ENCODE peak calls at places on chromosomes 2 and 18, in five cellular contexts. I is astrocyte of the spinal cord, J is right cardiac atrium, D is PC-9, X is cardiac muscle cell. S is an unnamed sample.

GRCh38 chr2:215429424-215429823 is 6.4 kb downstream of the FN1 start:
- DNase-seq in I (no peak), J (no peak), D (no peak), X (no peak), S (no peak)

GRCh38 chr2:43212216-43212828 is 14.1 kb downstream of the ZFP36L2 start:
- DNase-seq in I (no peak), J (peak), D (no peak), X (no peak), S (no peak)

GRCh38 chr2:20578895-20579825 is 71.7 kb downstream of the HS1BP3 start:
- DNase-seq in I (peak), J (peak), D (peak), X (peak), S (peak)

GRCh38 chr2:45444991-45445390 is 166.1 kb downstream of the SRBD1 start:
- DNase-seq in I (no peak), J (no peak), D (no peak), X (no peak), S (no peak)

GRCh38 chr2:205769879-205770278 is 87.6 kb downstream of the NRP2 start:
- DNase-seq in I (no peak), J (no peak), D (no peak), X (no peak), S (no peak)

GRCh38 chr2:145909781-145910180 is 1389.9 kb upstream of the ZEB2 start:
- DNase-seq in I (peak), J (no peak), D (no peak), X (no peak), S (no peak)

GRCh38 chr2:136363470-136363869 is 245.5 kb upstream of the CXCR4 start:
- DNase-seq in I (no peak), J (no peak), D (no peak), X (no peak), S (no peak)

GRCh38 chr18:69469444-69469919 is 68.8 kb downstream of the DOK6 start:
- DNase-seq in I (no peak), J (peak), D (no peak), X (no peak), S (no peak)

GRCh38 chr2:25894135-25894830 is 16.0 kb upstream of the ASXL2 start:
- DNase-seq in I (peak), J (peak), D (no peak), X (no peak), S (peak)

GRCh38 chr2:147989102-147989501 is 31.4 kb downstream of the ORC4 start:
- DNase-seq in I (no peak), J (no peak), D (no peak), X (no peak), S (no peak)

GRCh38 chr2:11377915-11378649 is 33.6 kb upstream of the ROCK2 start:
- DNase-seq in I (no peak), J (peak), D (no peak), X (no peak), S (peak)

GRCh38 chr18:80196528-80197320 is 50.6 kb downstream of the PARD6G start:
- DNase-seq in I (peak), J (no peak), D (no peak), X (no peak), S (no peak)

GRCh38 chr2:233938676-233939370 is 21.6 kb downstream of the TRPM8 start:
- DNase-seq in I (no peak), J (no peak), D (no peak), X (peak), S (no peak)

GRCh38 chr2:11056614-11057013 is 98.7 kb upstream of the SLC66A3 start:
- DNase-seq in I (peak), J (no peak), D (peak), X (no peak), S (no peak)

GRCh38 chr2:134431837-134432437 is 178.1 kb downstream of the MGAT5 start:
- DNase-seq in I (peak), J (no peak), D (no peak), X (no peak), S (no peak)

GRCh38 chr2:127208313-127208712 is 11.8 kb downstream of the CYP27C1 start:
- DNase-seq in I (no peak), J (no peak), D (peak), X (peak), S (no peak)

GRCh38 chr2:16656087-16656486 is 9.5 kb downstream of the CYRIA start:
- DNase-seq in I (no peak), J (no peak), D (no peak), X (no peak), S (no peak)

GRCh38 chr2:207390302-207391095 is 139.3 kb upstream of the CREB1 start:
- DNase-seq in I (no peak), J (no peak), D (no peak), X (no peak), S (no peak)

GRCh38 chr2:63819765-63820717 is 21.7 kb upstream of the UGP2 start:
- DNase-seq in I (no peak), J (no peak), D (no peak), X (no peak), S (peak)

GRCh38 chr2:138516030-138516704 is 14.6 kb downstream of the SPOPL start:
- DNase-seq in I (peak), J (no peak), D (no peak), X (no peak), S (no peak)

GRCh38 chr2:180202591-180202990 is 195.5 kb upstream of the CWC22 start:
- DNase-seq in I (peak), J (no peak), D (no peak), X (no peak), S (peak)

GRCh38 chr18:58541789-58542425 is 87.0 kb downstream of the ALPK2 start:
- DNase-seq in I (peak), J (no peak), D (peak), X (no peak), S (no peak)

GRCh38 chr18:55932675-55933074 is 344.7 kb upstream of the TCF4 start:
- DNase-seq in I (no peak), J (no peak), D (no peak), X (peak), S (no peak)

GRCh38 chr2:74261204-74261864 is 62.9 kb downstream of the MTHFD2 start:
- DNase-seq in I (peak), J (no peak), D (peak), X (peak), S (peak)

GRCh38 chr2:133599813-133600212 is 31.6 kb upstream of the NCKAP5 start:
- DNase-seq in I (no peak), J (peak), D (no peak), X (no peak), S (no peak)

GRCh38 chr2:7119504-7119835 is 202.3 kb downstream of the RNF144A start:
- DNase-seq in I (no peak), J (no peak), D (no peak), X (no peak), S (no peak)

GRCh38 chr2:161230959-161231358 is 70.7 kb downstream of the TANK start:
- DNase-seq in I (no peak), J (no peak), D (no peak), X (no peak), S (no peak)

GRCh38 chr2:215571693-215572092 is 135.8 kb upstream of the FN1 start:
- DNase-seq in I (no peak), J (no peak), D (no peak), X (no peak), S (no peak)

GRCh38 chr2:105760639-105761337 is 16.1 kb downstream of the NCK2 start:
- DNase-seq in I (no peak), J (no peak), D (no peak), X (no peak), S (no peak)

GRCh38 chr18:64288446-64288845 is 139.6 kb upstream of the LINC00305 start:
- DNase-seq in I (no peak), J (no peak), D (no peak), X (no peak), S (no peak)

GRCh38 chr2:149346272-149346671 is 15.9 kb downstream of the LYPD6 start:
- DNase-seq in I (no peak), J (no peak), D (no peak), X (no peak), S (no peak)

GRCh38 chr2:241675885-241676284 is 10.7 kb downstream of the DTYMK start:
- DNase-seq in I (no peak), J (peak), D (no peak), X (peak), S (no peak)

GRCh38 chr2:29201979-29202378 is 86.8 kb downstream of the CLIP4 start:
- DNase-seq in I (no peak), J (no peak), D (no peak), X (no peak), S (no peak)

GRCh38 chr2:4962419-4962818 is 729.8 kb upstream of the SOX11 start:
- DNase-seq in I (no peak), J (no peak), D (no peak), X (no peak), S (no peak)

GRCh38 chr18:48676346-48676745 is 137.5 kb downstream of the CTIF start:
- DNase-seq in I (no peak), J (peak), D (no peak), X (no peak), S (no peak)

GRCh38 chr18:37553633-37554398 is 11.8 kb downstream of the CELF4 start:
- DNase-seq in I (no peak), J (no peak), D (no peak), X (peak), S (no peak)

GRCh38 chr2:223545830-223546229 is 56.3 kb downstream of the SCG2 start:
- DNase-seq in I (no peak), J (no peak), D (no peak), X (no peak), S (no peak)

GRCh38 chr2:181807526-181807925 is 84.0 kb upstream of the ITPRID2 start:
- DNase-seq in I (no peak), J (no peak), D (no peak), X (no peak), S (no peak)

GRCh38 chr18:43077510-43078290 is 37.8 kb downstream of the RIT2 start:
- DNase-seq in I (no peak), J (no peak), D (no peak), X (no peak), S (no peak)

GRCh38 chr2:168835961-168836360 is 33.5 kb downstream of the NOSTRIN start:
- DNase-seq in I (no peak), J (no peak), D (no peak), X (no peak), S (no peak)

GRCh38 chr2:168830958-168831357 is 28.5 kb downstream of the NOSTRIN start:
- DNase-seq in I (no peak), J (no peak), D (no peak), X (no peak), S (no peak)

GRCh38 chr2:168831662-168832061 is 29.2 kb downstream of the NOSTRIN start:
- DNase-seq in I (no peak), J (no peak), D (no peak), X (no peak), S (no peak)
- H3K4me3 ChIP-seq in I (no peak), J (no peak), D (no peak), X (no peak), S (no peak)

GRCh38 chr18:74683573-74683972 is 85.9 kb downstream of the ZNF407 start:
- DNase-seq in I (no peak), J (no peak), D (no peak), X (no peak), S (no peak)

GRCh38 chr18:74694436-74694835 is 96.8 kb downstream of the ZNF407 start:
- DNase-seq in I (no peak), J (peak), D (no peak), X (no peak), S (no peak)

GRCh38 chr18:74692367-74693013 is 94.8 kb downstream of the ZNF407 start:
- DNase-seq in I (no peak), J (no peak), D (no peak), X (no peak), S (no peak)

GRCh38 chr18:74695170-74695569 is 97.5 kb downstream of the ZNF407 start:
- DNase-seq in I (no peak), J (no peak), D (no peak), X (no peak), S (no peak)

DNA sequence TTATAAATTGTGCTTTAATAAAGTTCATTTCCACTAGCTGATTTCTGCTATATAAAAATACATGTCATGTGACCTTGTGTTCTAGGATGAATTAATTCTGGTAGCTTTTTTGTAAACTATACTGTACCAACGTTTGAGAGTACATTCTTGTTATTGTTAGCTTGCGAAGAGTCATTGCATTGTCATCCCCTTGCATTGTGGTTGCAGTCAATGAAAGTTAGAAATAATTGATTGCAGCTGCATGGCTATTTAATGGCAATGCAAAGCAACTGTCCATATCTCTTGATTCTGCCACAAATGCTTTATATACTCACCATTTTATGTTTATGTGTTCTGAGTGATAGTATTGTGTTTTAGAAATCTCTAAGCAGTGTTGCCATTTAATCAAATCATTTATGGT is 91.6 kb downstream of the ZNF407 start:
- DNase-seq in I (peak), J (no peak), D (no peak), X (no peak), S (no peak)
- H3K4me3 ChIP-seq in I (no peak), J (no peak), D (no peak), X (no peak), S (no peak)

GRCh38 chr2:200862532-200863000 is 1.9 kb downstream of the CLK1 start:
- DNase-seq in I (peak), J (no peak), D (no peak), X (peak), S (no peak)

GRCh38 chr2:200863655-200864205 is 728 bp downstream of the CLK1 start:
- DNase-seq in I (no peak), J (no peak), D (no peak), X (peak), S (no peak)

GRCh38 chr2:200856806-200857205 is 7.7 kb downstream of the CLK1 start:
- DNase-seq in I (no peak), J (no peak), D (no peak), X (no peak), S (no peak)

GRCh38 chr2:200861617-200862016 is 2.8 kb downstream of the CLK1 start:
- DNase-seq in I (no peak), J (no peak), D (no peak), X (no peak), S (no peak)

GRCh38 chr2:200860092-200860795 is 4.2 kb downstream of the CLK1 start:
- DNase-seq in I (no peak), J (no peak), D (no peak), X (no peak), S (no peak)
- H3K4me3 ChIP-seq in I (no peak), J (peak), D (peak), X (peak), S (peak)

DNA sequence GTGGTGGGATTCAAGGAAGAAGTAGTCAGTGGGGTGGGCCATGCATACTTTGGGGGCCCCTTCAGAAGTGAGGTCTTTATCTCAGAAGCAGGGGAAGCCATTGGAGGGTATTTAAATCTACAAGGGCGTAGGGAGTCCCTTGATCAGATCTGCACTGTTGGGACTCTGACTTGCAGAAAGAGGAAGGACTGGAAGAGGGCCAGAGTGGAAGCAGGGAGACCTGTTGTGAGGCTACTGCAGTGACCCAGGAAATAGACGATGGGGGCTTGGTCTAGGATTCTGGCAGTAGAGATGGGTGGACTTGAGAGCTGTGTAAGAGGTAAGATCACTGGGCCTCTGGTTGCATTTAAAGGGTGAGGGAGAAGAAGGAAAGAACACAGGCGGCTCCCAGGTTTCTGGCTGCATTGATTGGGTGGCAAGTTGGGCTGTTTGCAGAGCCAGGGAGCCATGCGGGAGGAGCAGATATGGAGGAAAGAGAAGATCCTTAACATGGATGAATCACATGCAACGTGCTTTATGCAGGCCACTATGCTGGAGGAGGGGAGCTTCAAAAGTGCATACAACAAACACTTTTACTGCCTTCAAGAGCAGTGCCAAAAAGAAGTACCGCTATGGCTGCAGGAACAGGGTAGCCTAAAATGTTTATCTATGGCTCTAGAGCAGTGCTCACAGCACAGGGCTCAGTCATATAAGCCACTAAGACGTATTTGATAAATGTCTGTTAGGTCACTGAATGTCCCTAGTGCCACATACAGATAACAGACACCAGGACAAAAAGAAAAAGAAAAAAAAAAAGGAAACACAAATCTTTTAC is 2.3 kb downstream of the SFXN5 start:
- DNase-seq in I (peak), J (no peak), D (no peak), X (no peak), S (no peak)
- H3K4me3 ChIP-seq in I (peak), J (peak), D (peak), X (peak), S (peak)

DNA sequence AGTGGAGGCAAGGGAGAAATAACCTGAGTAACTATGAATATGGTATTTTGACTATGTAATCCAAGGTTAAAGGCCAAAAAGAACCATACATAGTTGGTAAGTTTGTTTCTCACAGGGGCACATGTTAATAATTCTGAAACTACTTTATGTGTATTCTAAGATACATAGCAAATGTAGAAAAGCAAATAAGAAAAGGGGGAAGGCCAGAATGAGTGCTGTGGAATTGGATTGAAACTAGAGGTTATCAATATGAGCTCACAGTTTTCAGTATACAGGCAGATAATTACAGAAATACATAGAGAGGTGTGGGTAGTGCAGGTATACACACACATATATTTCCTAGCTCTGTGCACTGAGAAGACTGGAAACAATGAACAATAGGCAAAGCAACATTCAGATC is 13.7 kb downstream of the INO80C start:
- DNase-seq in I (no peak), J (no peak), D (no peak), X (no peak), S (no peak)
- H3K4me3 ChIP-seq in I (no peak), J (no peak), D (no peak), X (no peak), S (no peak)

GRCh38 chr2:27264753-27265535 is 2.1 kb upstream of the SLC30A3 start:
- DNase-seq in I (peak), J (peak), D (peak), X (peak), S (peak)

GRCh38 chr2:27262379-27263286 is at the start of gene SLC30A3:
- DNase-seq in I (no peak), J (peak), D (peak), X (peak), S (peak)

GRCh38 chr2:27265536-27265870 is 2.7 kb upstream of the SLC30A3 start:
- DNase-seq in I (no peak), J (no peak), D (no peak), X (no peak), S (no peak)

GRCh38 chr2:27263287-27264252 is 723 bp upstream of the SLC30A3 start:
- DNase-seq in I (no peak), J (no peak), D (no peak), X (peak), S (no peak)

GRCh38 chr2:27264253-27264752 is 1.5 kb upstream of the SLC30A3 start:
- DNase-seq in I (no peak), J (no peak), D (no peak), X (peak), S (no peak)
- H3K4me3 ChIP-seq in I (no peak), J (peak), D (no peak), X (peak), S (peak)

GRCh38 chr2:84214455-84214854 is 244.6 kb downstream of the SUCLG1 start:
- DNase-seq in I (no peak), J (no peak), D (no peak), X (no peak), S (no peak)

GRCh38 chr2:84217446-84217845 is 241.6 kb downstream of the SUCLG1 start:
- DNase-seq in I (no peak), J (no peak), D (no peak), X (no peak), S (no peak)

GRCh38 chr2:84212611-84213314 is 246.3 kb downstream of the SUCLG1 start:
- DNase-seq in I (no peak), J (no peak), D (no peak), X (no peak), S (no peak)
- H3K4me3 ChIP-seq in I (no peak), J (no peak), D (no peak), X (no peak), S (no peak)

GRCh38 chr2:230967113-230967512 is 28.8 kb upstream of the SPATA3 start:
- DNase-seq in I (no peak), J (no peak), D (no peak), X (no peak), S (no peak)
- H3K4me3 ChIP-seq in I (no peak), J (no peak), D (no peak), X (no peak), S (no peak)